ENCODE peak calls at places on chromosomes 5 and 9, in four cellular contexts. One of them, this sample, is unnamed.

GRCh38 chr5:172008689-172009141 is 2.3 kb upstream of the FBXW11 start:
- DNase-seq in IMR-90: no peak
- DNase-seq in K562: peak
- DNase-seq in endothelial cell of umbilical vein: no peak
- DNase-seq in this sample: no peak

GRCh38 chr5:141875795-141876627 is 2.2 kb downstream of the PCDH1 start:
- DNase-seq in IMR-90: no peak
- DNase-seq in K562: peak
- DNase-seq in endothelial cell of umbilical vein: peak
- DNase-seq in this sample: no peak

GRCh38 chr5:138724470-138725146 is 28.6 kb upstream of the CTNNA1 start:
- DNase-seq in IMR-90: no peak
- DNase-seq in K562: no peak
- DNase-seq in endothelial cell of umbilical vein: peak
- DNase-seq in this sample: no peak

GRCh38 chr9:137461663-137462395 is 2.7 kb upstream of the NSMF start:
- DNase-seq in IMR-90: no peak
- DNase-seq in K562: peak
- DNase-seq in endothelial cell of umbilical vein: peak
- DNase-seq in this sample: peak

GRCh38 chr9:297104-297794 is 82.6 kb downstream of the DOCK8 start:
- DNase-seq in IMR-90: no peak
- DNase-seq in K562: no peak
- DNase-seq in endothelial cell of umbilical vein: no peak
- DNase-seq in this sample: peak

GRCh38 chr5:37251673-37252072 is 2.5 kb upstream of the CPLANE1 start:
- DNase-seq in IMR-90: peak
- DNase-seq in K562: no peak
- DNase-seq in endothelial cell of umbilical vein: no peak
- DNase-seq in this sample: no peak

GRCh38 chr9:89871871-89872331 is 267.1 kb downstream of the GADD45G start:
- DNase-seq in IMR-90: no peak
- DNase-seq in K562: no peak
- DNase-seq in endothelial cell of umbilical vein: no peak
- DNase-seq in this sample: no peak

GRCh38 chr5:31707294-31707693 is 68.4 kb downstream of the PDZD2 start:
- DNase-seq in IMR-90: no peak
- DNase-seq in K562: no peak
- DNase-seq in endothelial cell of umbilical vein: no peak
- DNase-seq in this sample: no peak

GRCh38 chr5:320524-321232 is 836 bp upstream of the AHRR start:
- DNase-seq in IMR-90: no peak
- DNase-seq in K562: no peak
- DNase-seq in endothelial cell of umbilical vein: no peak
- DNase-seq in this sample: no peak

GRCh38 chr9:115593587-115594091 is 475.7 kb upstream of the TNC start:
- DNase-seq in IMR-90: peak
- DNase-seq in K562: peak
- DNase-seq in endothelial cell of umbilical vein: peak
- DNase-seq in this sample: no peak

GRCh38 chr9:123002754-123003153 is 30.7 kb upstream of the GPR21 start:
- DNase-seq in IMR-90: peak
- DNase-seq in K562: no peak
- DNase-seq in endothelial cell of umbilical vein: peak
- DNase-seq in this sample: no peak

GRCh38 chr5:131505237-131505908 is 129.7 kb downstream of the RAPGEF6 start:
- DNase-seq in IMR-90: peak
- DNase-seq in K562: no peak
- DNase-seq in endothelial cell of umbilical vein: peak
- DNase-seq in this sample: no peak

GRCh38 chr9:131879531-131880290 is 139.8 kb upstream of the RAPGEF1 start:
- DNase-seq in IMR-90: no peak
- DNase-seq in K562: no peak
- DNase-seq in endothelial cell of umbilical vein: no peak
- DNase-seq in this sample: no peak

GRCh38 chr5:39158127-39158593 is 61.2 kb downstream of the FYB1 start:
- DNase-seq in IMR-90: no peak
- DNase-seq in K562: peak
- DNase-seq in endothelial cell of umbilical vein: peak
- DNase-seq in this sample: no peak

GRCh38 chr5:149099920-149100319 is 37.1 kb upstream of the SH3TC2 start:
- DNase-seq in IMR-90: no peak
- DNase-seq in K562: no peak
- DNase-seq in endothelial cell of umbilical vein: no peak
- DNase-seq in this sample: no peak

GRCh38 chr5:149857499-149857898 is 87.1 kb downstream of the PDE6A start:
- DNase-seq in IMR-90: no peak
- DNase-seq in K562: no peak
- DNase-seq in endothelial cell of umbilical vein: peak
- DNase-seq in this sample: no peak

GRCh38 chr9:136054798-136055714 is 40.0 kb downstream of the NACC2 start:
- DNase-seq in IMR-90: no peak
- DNase-seq in K562: no peak
- DNase-seq in endothelial cell of umbilical vein: no peak
- DNase-seq in this sample: no peak

GRCh38 chr5:103582364-103582763 is 19.8 kb upstream of the NUDT12 start:
- DNase-seq in IMR-90: peak
- DNase-seq in K562: peak
- DNase-seq in endothelial cell of umbilical vein: peak
- DNase-seq in this sample: peak

GRCh38 chr9:38761999-38762398 is 42.1 kb upstream of the FAM240B start:
- DNase-seq in IMR-90: no peak
- DNase-seq in K562: no peak
- DNase-seq in endothelial cell of umbilical vein: no peak
- DNase-seq in this sample: no peak

GRCh38 chr9:135002336-135002735 is 84.6 kb upstream of the FCN1 start:
- DNase-seq in IMR-90: no peak
- DNase-seq in K562: no peak
- DNase-seq in endothelial cell of umbilical vein: no peak
- DNase-seq in this sample: no peak

GRCh38 chr5:158435161-158435616 is 576.2 kb upstream of the CLINT1 start:
- DNase-seq in IMR-90: no peak
- DNase-seq in K562: no peak
- DNase-seq in endothelial cell of umbilical vein: no peak
- DNase-seq in this sample: peak

GRCh38 chr5:8831251-8831650 is 714.6 kb downstream of the SEMA5A start:
- DNase-seq in IMR-90: no peak
- DNase-seq in K562: no peak
- DNase-seq in endothelial cell of umbilical vein: no peak
- DNase-seq in this sample: no peak

GRCh38 chr9:107425110-107426025 is 64.2 kb downstream of the KLF4 start:
- DNase-seq in IMR-90: peak
- DNase-seq in K562: peak
- DNase-seq in endothelial cell of umbilical vein: peak
- DNase-seq in this sample: no peak

GRCh38 chr5:989961-990530 is 18.6 kb upstream of the NKD2 start:
- DNase-seq in IMR-90: no peak
- DNase-seq in K562: peak
- DNase-seq in endothelial cell of umbilical vein: peak
- DNase-seq in this sample: no peak

GRCh38 chr9:100427366-100428263 is 672 bp downstream of the MSANTD3 start:
- DNase-seq in IMR-90: peak
- DNase-seq in K562: peak
- DNase-seq in endothelial cell of umbilical vein: peak
- DNase-seq in this sample: no peak

GRCh38 chr9:33106827-33107621 is 30.6 kb upstream of the SMU1 start:
- DNase-seq in IMR-90: peak
- DNase-seq in K562: peak
- DNase-seq in endothelial cell of umbilical vein: peak
- DNase-seq in this sample: no peak

GRCh38 chr5:16178745-16179372 is 732 bp downstream of the MARCHF11 start:
- DNase-seq in IMR-90: peak
- DNase-seq in K562: peak
- DNase-seq in endothelial cell of umbilical vein: peak
- DNase-seq in this sample: no peak

GRCh38 chr5:172527559-172527958 is 73.2 kb upstream of the SH3PXD2B start:
- DNase-seq in IMR-90: no peak
- DNase-seq in K562: no peak
- DNase-seq in endothelial cell of umbilical vein: no peak
- DNase-seq in this sample: no peak

GRCh38 chr5:179148703-179149170 is 88.6 kb downstream of the ZNF354C start:
- DNase-seq in IMR-90: no peak
- DNase-seq in K562: no peak
- DNase-seq in endothelial cell of umbilical vein: no peak
- DNase-seq in this sample: no peak

GRCh38 chr9:26954050-26954508 is 2.1 kb upstream of the IFT74 start:
- DNase-seq in IMR-90: peak
- DNase-seq in K562: no peak
- DNase-seq in endothelial cell of umbilical vein: no peak
- DNase-seq in this sample: no peak

DNA sequence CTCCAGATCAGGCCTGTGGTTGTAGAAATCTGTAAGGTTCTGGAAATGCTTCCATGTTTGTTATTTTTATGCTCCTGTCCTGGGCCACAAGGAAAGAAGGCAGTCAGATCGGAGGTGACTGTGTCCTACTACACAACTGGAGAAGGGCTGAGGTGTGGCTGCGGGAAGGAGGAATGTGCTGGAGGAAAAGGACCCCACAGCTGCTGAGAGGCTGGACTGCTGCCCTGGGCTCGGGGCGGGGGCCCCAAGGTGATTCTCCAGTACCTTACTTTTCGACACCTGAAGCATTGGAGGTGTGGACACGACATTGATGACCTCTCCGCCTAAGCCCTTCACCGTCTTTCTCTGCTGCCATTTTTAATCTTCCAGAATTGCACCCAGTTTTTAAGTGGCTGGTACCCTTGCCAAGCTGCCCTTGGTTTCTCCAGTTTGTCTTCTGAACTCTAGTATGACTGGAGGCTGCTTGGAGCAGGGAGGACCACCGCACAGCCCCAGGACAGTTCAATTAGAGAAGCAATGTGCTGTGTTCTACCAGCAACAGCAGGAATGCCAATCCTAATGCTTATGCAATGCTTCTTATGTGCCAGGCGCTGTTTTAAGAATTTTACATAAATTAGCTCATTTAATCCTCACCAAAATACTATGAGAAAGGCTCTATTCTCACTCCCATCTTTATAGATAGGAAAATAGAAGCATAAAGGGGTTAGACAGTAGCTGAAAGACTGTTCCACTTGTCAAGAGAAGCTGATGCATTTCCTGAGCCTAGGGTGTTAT is 13.5 kb upstream of the ANKRD33B start:
- DNase-seq in IMR-90: no peak
- DNase-seq in K562: no peak
- DNase-seq in endothelial cell of umbilical vein: no peak
- DNase-seq in this sample: no peak
- TF ChIP-seq FOS in IMR-90: no peak
- TF ChIP-seq FOS in K562: no peak
- TF ChIP-seq FOS in endothelial cell of umbilical vein: no peak
- TF ChIP-seq FOS in this sample: no peak

GRCh38 chr9:124551472-124552339 is 44.5 kb upstream of the NR5A1 start:
- DNase-seq in IMR-90: peak
- DNase-seq in K562: peak
- DNase-seq in endothelial cell of umbilical vein: peak
- DNase-seq in this sample: peak
- TF ChIP-seq FOS in IMR-90: peak
- TF ChIP-seq FOS in K562: no peak
- TF ChIP-seq FOS in endothelial cell of umbilical vein: no peak
- TF ChIP-seq FOS in this sample: no peak

GRCh38 chr5:170640731-170641588 is 137.1 kb downstream of the KCNIP1 start:
- DNase-seq in IMR-90: no peak
- DNase-seq in K562: no peak
- DNase-seq in endothelial cell of umbilical vein: no peak
- DNase-seq in this sample: no peak
- TF ChIP-seq FOS in IMR-90: no peak
- TF ChIP-seq FOS in K562: no peak
- TF ChIP-seq FOS in endothelial cell of umbilical vein: no peak
- TF ChIP-seq FOS in this sample: no peak

GRCh38 chr5:33425334-33425733 is 15.4 kb upstream of the TARS1 start:
- DNase-seq in IMR-90: no peak
- DNase-seq in K562: no peak
- DNase-seq in endothelial cell of umbilical vein: no peak
- DNase-seq in this sample: no peak
- TF ChIP-seq FOS in IMR-90: no peak
- TF ChIP-seq FOS in K562: no peak
- TF ChIP-seq FOS in endothelial cell of umbilical vein: no peak
- TF ChIP-seq FOS in this sample: no peak

GRCh38 chr9:36318212-36318802 is 60.1 kb upstream of the GNE start:
- DNase-seq in IMR-90: no peak
- DNase-seq in K562: no peak
- DNase-seq in endothelial cell of umbilical vein: no peak
- DNase-seq in this sample: no peak

GRCh38 chr9:36316049-36316448 is 57.8 kb upstream of the GNE start:
- DNase-seq in IMR-90: no peak
- DNase-seq in K562: no peak
- DNase-seq in endothelial cell of umbilical vein: no peak
- DNase-seq in this sample: no peak

GRCh38 chr9:36315283-36315682 is 57.0 kb upstream of the GNE start:
- DNase-seq in IMR-90: no peak
- DNase-seq in K562: no peak
- DNase-seq in endothelial cell of umbilical vein: no peak
- DNase-seq in this sample: no peak

GRCh38 chr9:36317766-36318165 is 59.5 kb upstream of the GNE start:
- DNase-seq in IMR-90: no peak
- DNase-seq in K562: no peak
- DNase-seq in endothelial cell of umbilical vein: no peak
- DNase-seq in this sample: no peak

DNA sequence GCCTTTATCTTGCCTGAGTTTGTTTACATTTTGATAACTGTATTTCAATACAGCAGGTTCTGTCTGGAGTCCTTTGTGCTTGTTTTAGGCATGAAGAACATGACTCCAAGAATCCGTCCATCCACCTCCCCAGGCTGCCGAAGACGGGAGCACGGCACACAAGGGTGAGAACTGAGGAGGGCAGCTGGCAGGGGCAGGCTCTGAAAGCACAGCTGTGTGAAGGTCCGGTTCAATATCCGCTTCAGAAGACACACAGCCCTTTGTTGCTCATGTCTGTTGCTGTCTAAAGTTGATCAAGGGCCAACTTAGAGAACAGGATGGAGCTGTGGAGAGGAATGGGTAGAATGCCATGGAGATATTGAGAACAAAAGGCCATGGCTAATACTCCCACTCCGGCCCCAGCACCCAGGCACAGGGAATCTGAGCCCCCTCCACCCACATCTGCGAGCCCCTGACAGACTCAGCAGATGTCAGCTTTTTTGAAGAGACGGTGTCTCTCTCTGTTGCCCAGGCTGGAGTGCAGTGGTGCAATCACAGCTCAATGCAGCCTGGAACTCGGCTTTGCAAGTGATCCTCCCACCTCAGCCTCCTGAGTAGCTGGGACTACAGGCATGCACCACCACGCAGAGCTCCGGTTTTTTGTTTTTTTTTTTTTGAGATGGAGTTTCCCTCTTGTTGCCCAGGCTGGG is 58.5 kb upstream of the GNE start:
- DNase-seq in IMR-90: no peak
- DNase-seq in K562: no peak
- DNase-seq in endothelial cell of umbilical vein: peak
- DNase-seq in this sample: no peak
- TF ChIP-seq FOS in IMR-90: no peak
- TF ChIP-seq FOS in K562: no peak
- TF ChIP-seq FOS in endothelial cell of umbilical vein: no peak
- TF ChIP-seq FOS in this sample: no peak

GRCh38 chr9:3980771-3981170 is 319.1 kb downstream of the GLIS3 start:
- DNase-seq in IMR-90: peak
- DNase-seq in K562: no peak
- DNase-seq in endothelial cell of umbilical vein: no peak
- DNase-seq in this sample: no peak
- TF ChIP-seq FOS in IMR-90: no peak
- TF ChIP-seq FOS in K562: no peak
- TF ChIP-seq FOS in endothelial cell of umbilical vein: no peak
- TF ChIP-seq FOS in this sample: no peak

This sample was measured in GM12878.